ENCODE peak calls at places on chromosomes 3 and 15, in seven cellular contexts. One of them, this sample, is unnamed.

GRCh38 chr3:38334656-38335055 is 11.9 kb upstream of the XYLB start:
- DNase-seq in endothelial cell: no peak
- DNase-seq in SW480: no peak
- DNase-seq in central memory CD4-positive, alpha-beta T cell: no peak
- DNase-seq in mammary epithelial cell: no peak
- DNase-seq in AG10803: peak; percentile 88
- DNase-seq in NCI-H2081 treated with DMSO at 0.1 percent for 48 hours: no peak
- DNase-seq in this sample: no peak

GRCh38 chr3:113533534-113533892 is 1.2 kb downstream of the SIDT1 start:
- DNase-seq in SW480: no peak
- DNase-seq in NCI-H2081 treated with DMSO at 0.1 percent for 48 hours: no peak
- DNase-seq in endothelial cell: no peak
- DNase-seq in central memory CD4-positive, alpha-beta T cell: peak; percentile 58
- DNase-seq in AG10803: no peak
- DNase-seq in mammary epithelial cell: no peak
- DNase-seq in this sample: no peak

GRCh38 chr3:188170461-188171459 is 16.8 kb downstream of the LPP start:
- DNase-seq in mammary epithelial cell: peak; percentile 86
- DNase-seq in endothelial cell: no peak
- DNase-seq in NCI-H2081 treated with DMSO at 0.1 percent for 48 hours: no peak
- DNase-seq in SW480: no peak
- DNase-seq in AG10803: no peak
- DNase-seq in central memory CD4-positive, alpha-beta T cell: peak; percentile 44
- DNase-seq in this sample: peak; percentile 98

GRCh38 chr3:79361748-79362378 is 405.9 kb downstream of the ROBO1 start:
- DNase-seq in SW480: peak; percentile 52
- DNase-seq in endothelial cell: no peak
- DNase-seq in central memory CD4-positive, alpha-beta T cell: no peak
- DNase-seq in AG10803: peak; percentile 45
- DNase-seq in mammary epithelial cell: peak; percentile 29
- DNase-seq in NCI-H2081 treated with DMSO at 0.1 percent for 48 hours: no peak
- DNase-seq in this sample: peak; percentile 31

GRCh38 chr3:56958879-56959607 is 101.4 kb upstream of the SPATA12 start:
- DNase-seq in NCI-H2081 treated with DMSO at 0.1 percent for 48 hours: no peak
- DNase-seq in endothelial cell: no peak
- DNase-seq in AG10803: no peak
- DNase-seq in central memory CD4-positive, alpha-beta T cell: no peak
- DNase-seq in mammary epithelial cell: no peak
- DNase-seq in SW480: no peak
- DNase-seq in this sample: no peak

GRCh38 chr3:178270838-178271237 is 265.4 kb upstream of the KCNMB2 start:
- DNase-seq in NCI-H2081 treated with DMSO at 0.1 percent for 48 hours: no peak
- DNase-seq in endothelial cell: no peak
- DNase-seq in mammary epithelial cell: peak; percentile 9
- DNase-seq in AG10803: no peak
- DNase-seq in SW480: no peak
- DNase-seq in central memory CD4-positive, alpha-beta T cell: no peak
- DNase-seq in this sample: no peak

GRCh38 chr15:50712018-50712417 is 25.4 kb upstream of the TRPM7 start:
- DNase-seq in SW480: no peak
- DNase-seq in NCI-H2081 treated with DMSO at 0.1 percent for 48 hours: no peak
- DNase-seq in mammary epithelial cell: no peak
- DNase-seq in central memory CD4-positive, alpha-beta T cell: no peak
- DNase-seq in endothelial cell: no peak
- DNase-seq in AG10803: no peak
- DNase-seq in this sample: no peak

GRCh38 chr3:129824926-129825541 is 68.5 kb downstream of the TMCC1 start:
- DNase-seq in central memory CD4-positive, alpha-beta T cell: peak; percentile 43
- DNase-seq in NCI-H2081 treated with DMSO at 0.1 percent for 48 hours: no peak
- DNase-seq in endothelial cell: peak; percentile 68
- DNase-seq in SW480: peak; percentile 56
- DNase-seq in mammary epithelial cell: peak; percentile 29
- DNase-seq in AG10803: peak; percentile 58
- DNase-seq in this sample: peak; percentile 62

GRCh38 chr3:89697321-89697916 is 590.0 kb downstream of the EPHA3 start:
- DNase-seq in AG10803: no peak
- DNase-seq in SW480: no peak
- DNase-seq in mammary epithelial cell: peak; percentile 3
- DNase-seq in central memory CD4-positive, alpha-beta T cell: no peak
- DNase-seq in NCI-H2081 treated with DMSO at 0.1 percent for 48 hours: no peak
- DNase-seq in endothelial cell: no peak
- DNase-seq in this sample: no peak

GRCh38 chr3:170323371-170323770 is 34.1 kb upstream of the SKIL start:
- DNase-seq in mammary epithelial cell: no peak
- DNase-seq in central memory CD4-positive, alpha-beta T cell: no peak
- DNase-seq in NCI-H2081 treated with DMSO at 0.1 percent for 48 hours: no peak
- DNase-seq in SW480: no peak
- DNase-seq in endothelial cell: no peak
- DNase-seq in AG10803: no peak
- DNase-seq in this sample: peak; percentile 28

GRCh38 chr3:67037615-67038014 is 39.5 kb downstream of the KBTBD8 start:
- DNase-seq in SW480: no peak
- DNase-seq in central memory CD4-positive, alpha-beta T cell: no peak
- DNase-seq in NCI-H2081 treated with DMSO at 0.1 percent for 48 hours: no peak
- DNase-seq in mammary epithelial cell: no peak
- DNase-seq in endothelial cell: no peak
- DNase-seq in AG10803: peak; percentile 3
- DNase-seq in this sample: no peak

GRCh38 chr3:153338487-153338886 is 176.5 kb downstream of the RAP2B start:
- DNase-seq in SW480: no peak
- DNase-seq in NCI-H2081 treated with DMSO at 0.1 percent for 48 hours: no peak
- DNase-seq in central memory CD4-positive, alpha-beta T cell: no peak
- DNase-seq in endothelial cell: no peak
- DNase-seq in mammary epithelial cell: no peak
- DNase-seq in AG10803: peak; percentile 35
- DNase-seq in this sample: no peak

GRCh38 chr3:27521872-27522265 is 37.7 kb upstream of the SLC4A7 start:
- DNase-seq in central memory CD4-positive, alpha-beta T cell: no peak
- DNase-seq in mammary epithelial cell: no peak
- DNase-seq in AG10803: peak; percentile 89
- DNase-seq in SW480: no peak
- DNase-seq in endothelial cell: no peak
- DNase-seq in NCI-H2081 treated with DMSO at 0.1 percent for 48 hours: no peak
- DNase-seq in this sample: no peak